ENCODE peak calls at places on chromosomes 4 and X, in ten cellular contexts. One of them, this sample, is unnamed.
A peak's percentile ranks its signal among the peaks of the same experiment; 100 is the strongest.

GRCh38 chr4:95215991-95216605 is 332.7 kb downstream of the UNC5C start:
- DNase-seq in colonic mucosa: no peak
- DNase-seq in amygdala: no peak
- DNase-seq in NCI-H1417: no peak
- DNase-seq in CD4-positive, alpha-beta T cell: no peak
- DNase-seq in fibroblast of the conjunctiva: peak; percentile 31
- DNase-seq in NK-92 treated with Interleukin-12 subunit alpha and Interleukin-12 subunit beta, amount 100 ng/mL, for 24 hours: no peak
- DNase-seq in NAMALWA: no peak
- DNase-seq in immature natural killer cell: no peak
- DNase-seq in nucleus accumbens: no peak
- DNase-seq in this sample: no peak

GRCh38 chr4:11218692-11219091 is 210.0 kb downstream of the HS3ST1 start:
- DNase-seq in colonic mucosa: no peak
- DNase-seq in amygdala: no peak
- DNase-seq in NCI-H1417: no peak
- DNase-seq in CD4-positive, alpha-beta T cell: no peak
- DNase-seq in fibroblast of the conjunctiva: no peak
- DNase-seq in NK-92 treated with Interleukin-12 subunit alpha and Interleukin-12 subunit beta, amount 100 ng/mL, for 24 hours: no peak
- DNase-seq in NAMALWA: peak; percentile 44
- DNase-seq in immature natural killer cell: no peak
- DNase-seq in nucleus accumbens: no peak
- DNase-seq in this sample: no peak

GRCh38 chr4:48093949-48094550 is 40.0 kb downstream of the TXK start:
- DNase-seq in colonic mucosa: peak; percentile 57
- DNase-seq in amygdala: no peak
- DNase-seq in NCI-H1417: no peak
- DNase-seq in CD4-positive, alpha-beta T cell: no peak
- DNase-seq in fibroblast of the conjunctiva: no peak
- DNase-seq in NK-92 treated with Interleukin-12 subunit alpha and Interleukin-12 subunit beta, amount 100 ng/mL, for 24 hours: no peak
- DNase-seq in NAMALWA: no peak
- DNase-seq in immature natural killer cell: no peak
- DNase-seq in nucleus accumbens: no peak
- DNase-seq in this sample: peak; percentile 46

GRCh38 chr4:29861307-29861706 is 858.9 kb upstream of the PCDH7 start:
- DNase-seq in colonic mucosa: no peak
- DNase-seq in amygdala: no peak
- DNase-seq in NCI-H1417: peak; percentile 6
- DNase-seq in CD4-positive, alpha-beta T cell: no peak
- DNase-seq in fibroblast of the conjunctiva: no peak
- DNase-seq in NK-92 treated with Interleukin-12 subunit alpha and Interleukin-12 subunit beta, amount 100 ng/mL, for 24 hours: no peak
- DNase-seq in NAMALWA: no peak
- DNase-seq in immature natural killer cell: no peak
- DNase-seq in nucleus accumbens: no peak
- DNase-seq in this sample: no peak

GRCh38 chrX:103356023-103356798 is at the start of gene TCEAL9:
- DNase-seq in colonic mucosa: peak; percentile 64
- DNase-seq in amygdala: peak; percentile 7
- DNase-seq in NCI-H1417: peak; percentile 77
- DNase-seq in CD4-positive, alpha-beta T cell: no peak
- DNase-seq in fibroblast of the conjunctiva: peak; percentile 78
- DNase-seq in NK-92 treated with Interleukin-12 subunit alpha and Interleukin-12 subunit beta, amount 100 ng/mL, for 24 hours: no peak
- DNase-seq in NAMALWA: peak; percentile 53
- DNase-seq in immature natural killer cell: no peak
- DNase-seq in nucleus accumbens: peak; percentile 2
- DNase-seq in this sample: no peak

GRCh38 chrX:38124000-38124399 is 96.7 kb downstream of the SRPX start:
- DNase-seq in colonic mucosa: no peak
- DNase-seq in amygdala: no peak
- DNase-seq in NCI-H1417: no peak
- DNase-seq in CD4-positive, alpha-beta T cell: no peak
- DNase-seq in fibroblast of the conjunctiva: no peak
- DNase-seq in NK-92 treated with Interleukin-12 subunit alpha and Interleukin-12 subunit beta, amount 100 ng/mL, for 24 hours: no peak
- DNase-seq in NAMALWA: peak; percentile 32
- DNase-seq in immature natural killer cell: no peak
- DNase-seq in nucleus accumbens: no peak
- DNase-seq in this sample: no peak

GRCh38 chrX:20224814-20225487 is 41.8 kb downstream of the RPS6KA3 start:
- DNase-seq in colonic mucosa: no peak
- DNase-seq in amygdala: no peak
- DNase-seq in NCI-H1417: no peak
- DNase-seq in CD4-positive, alpha-beta T cell: no peak
- DNase-seq in fibroblast of the conjunctiva: no peak
- DNase-seq in NK-92 treated with Interleukin-12 subunit alpha and Interleukin-12 subunit beta, amount 100 ng/mL, for 24 hours: no peak
- DNase-seq in NAMALWA: no peak
- DNase-seq in immature natural killer cell: no peak
- DNase-seq in nucleus accumbens: no peak
- DNase-seq in this sample: no peak

GRCh38 chr4:156790866-156791265 is 180.7 kb downstream of the PDGFC start:
- DNase-seq in colonic mucosa: no peak
- DNase-seq in amygdala: no peak
- DNase-seq in NCI-H1417: no peak
- DNase-seq in CD4-positive, alpha-beta T cell: no peak
- DNase-seq in fibroblast of the conjunctiva: no peak
- DNase-seq in NK-92 treated with Interleukin-12 subunit alpha and Interleukin-12 subunit beta, amount 100 ng/mL, for 24 hours: no peak
- DNase-seq in NAMALWA: no peak
- DNase-seq in immature natural killer cell: no peak
- DNase-seq in nucleus accumbens: no peak
- DNase-seq in this sample: no peak

GRCh38 chrX:73851014-73852009 is 288.3 kb downstream of the CHIC1 start:
- DNase-seq in colonic mucosa: peak; percentile 88
- DNase-seq in amygdala: no peak
- DNase-seq in NCI-H1417: peak; percentile 98
- DNase-seq in CD4-positive, alpha-beta T cell: peak; percentile 59
- DNase-seq in fibroblast of the conjunctiva: peak; percentile 93
- DNase-seq in NK-92 treated with Interleukin-12 subunit alpha and Interleukin-12 subunit beta, amount 100 ng/mL, for 24 hours: no peak
- DNase-seq in NAMALWA: no peak
- DNase-seq in immature natural killer cell: peak; percentile 87
- DNase-seq in nucleus accumbens: peak; percentile 40
- DNase-seq in this sample: no peak

GRCh38 chr4:128275351-128275750 is 12.3 kb downstream of the PGRMC2 start:
- DNase-seq in colonic mucosa: no peak
- DNase-seq in amygdala: no peak
- DNase-seq in NCI-H1417: no peak
- DNase-seq in CD4-positive, alpha-beta T cell: no peak
- DNase-seq in fibroblast of the conjunctiva: no peak
- DNase-seq in NK-92 treated with Interleukin-12 subunit alpha and Interleukin-12 subunit beta, amount 100 ng/mL, for 24 hours: no peak
- DNase-seq in NAMALWA: no peak
- DNase-seq in immature natural killer cell: no peak
- DNase-seq in nucleus accumbens: no peak
- DNase-seq in this sample: no peak

GRCh38 chrX:18702362-18703195 is 4.9 kb upstream of the PPEF1 start:
- DNase-seq in colonic mucosa: no peak
- DNase-seq in amygdala: no peak
- DNase-seq in NCI-H1417: no peak
- DNase-seq in CD4-positive, alpha-beta T cell: no peak
- DNase-seq in fibroblast of the conjunctiva: peak; percentile 16
- DNase-seq in NK-92 treated with Interleukin-12 subunit alpha and Interleukin-12 subunit beta, amount 100 ng/mL, for 24 hours: no peak
- DNase-seq in NAMALWA: no peak
- DNase-seq in immature natural killer cell: no peak
- DNase-seq in nucleus accumbens: no peak
- DNase-seq in this sample: no peak

GRCh38 chr4:83830138-83830537 is 294.2 kb downstream of the GPAT3 start:
- DNase-seq in colonic mucosa: no peak
- DNase-seq in amygdala: no peak
- DNase-seq in NCI-H1417: peak; percentile 55
- DNase-seq in CD4-positive, alpha-beta T cell: no peak
- DNase-seq in fibroblast of the conjunctiva: no peak
- DNase-seq in NK-92 treated with Interleukin-12 subunit alpha and Interleukin-12 subunit beta, amount 100 ng/mL, for 24 hours: no peak
- DNase-seq in NAMALWA: no peak
- DNase-seq in immature natural killer cell: no peak
- DNase-seq in nucleus accumbens: no peak
- DNase-seq in this sample: no peak

GRCh38 chr4:151013491-151013890 is 1.6 kb downstream of the LRBA start:
- DNase-seq in colonic mucosa: no peak
- DNase-seq in amygdala: no peak
- DNase-seq in NCI-H1417: no peak
- DNase-seq in CD4-positive, alpha-beta T cell: no peak
- DNase-seq in fibroblast of the conjunctiva: no peak
- DNase-seq in NK-92 treated with Interleukin-12 subunit alpha and Interleukin-12 subunit beta, amount 100 ng/mL, for 24 hours: no peak
- DNase-seq in NAMALWA: peak; percentile 18
- DNase-seq in immature natural killer cell: no peak
- DNase-seq in nucleus accumbens: no peak
- DNase-seq in this sample: no peak

GRCh38 chr4:45147866-45148265 is 421.5 kb upstream of the GNPDA2 start:
- DNase-seq in colonic mucosa: no peak
- DNase-seq in amygdala: no peak
- DNase-seq in NCI-H1417: no peak
- DNase-seq in CD4-positive, alpha-beta T cell: no peak
- DNase-seq in fibroblast of the conjunctiva: no peak
- DNase-seq in NK-92 treated with Interleukin-12 subunit alpha and Interleukin-12 subunit beta, amount 100 ng/mL, for 24 hours: no peak
- DNase-seq in NAMALWA: no peak
- DNase-seq in immature natural killer cell: no peak
- DNase-seq in nucleus accumbens: no peak
- DNase-seq in this sample: no peak

GRCh38 chr4:92035666-92036065 is 268.1 kb upstream of the GRID2 start:
- DNase-seq in colonic mucosa: no peak
- DNase-seq in amygdala: no peak
- DNase-seq in NCI-H1417: no peak
- DNase-seq in CD4-positive, alpha-beta T cell: no peak
- DNase-seq in fibroblast of the conjunctiva: no peak
- DNase-seq in NK-92 treated with Interleukin-12 subunit alpha and Interleukin-12 subunit beta, amount 100 ng/mL, for 24 hours: no peak
- DNase-seq in NAMALWA: peak; percentile 13
- DNase-seq in immature natural killer cell: no peak
- DNase-seq in nucleus accumbens: no peak
- DNase-seq in this sample: no peak

GRCh38 chrX:38151426-38151825 is 69.2 kb downstream of the SRPX start:
- DNase-seq in colonic mucosa: no peak
- DNase-seq in amygdala: no peak
- DNase-seq in NCI-H1417: no peak
- DNase-seq in CD4-positive, alpha-beta T cell: no peak
- DNase-seq in fibroblast of the conjunctiva: no peak
- DNase-seq in NK-92 treated with Interleukin-12 subunit alpha and Interleukin-12 subunit beta, amount 100 ng/mL, for 24 hours: no peak
- DNase-seq in NAMALWA: no peak
- DNase-seq in immature natural killer cell: no peak
- DNase-seq in nucleus accumbens: no peak
- DNase-seq in this sample: no peak

GRCh38 chr4:123547167-123547817 is 150.7 kb downstream of the SPRY1 start:
- DNase-seq in colonic mucosa: peak; percentile 88
- DNase-seq in amygdala: no peak
- DNase-seq in NCI-H1417: no peak
- DNase-seq in CD4-positive, alpha-beta T cell: no peak
- DNase-seq in fibroblast of the conjunctiva: no peak
- DNase-seq in NK-92 treated with Interleukin-12 subunit alpha and Interleukin-12 subunit beta, amount 100 ng/mL, for 24 hours: no peak
- DNase-seq in NAMALWA: no peak
- DNase-seq in immature natural killer cell: no peak
- DNase-seq in nucleus accumbens: no peak
- DNase-seq in this sample: peak; percentile 85

GRCh38 chr4:94488667-94489066 is 36.9 kb downstream of the PDLIM5 start:
- DNase-seq in colonic mucosa: no peak
- DNase-seq in amygdala: no peak
- DNase-seq in NCI-H1417: no peak
- DNase-seq in CD4-positive, alpha-beta T cell: no peak
- DNase-seq in fibroblast of the conjunctiva: no peak
- DNase-seq in NK-92 treated with Interleukin-12 subunit alpha and Interleukin-12 subunit beta, amount 100 ng/mL, for 24 hours: no peak
- DNase-seq in NAMALWA: no peak
- DNase-seq in immature natural killer cell: no peak
- DNase-seq in nucleus accumbens: no peak
- DNase-seq in this sample: no peak

GRCh38 chr4:41822326-41822725 is 73.8 kb upstream of the PHOX2B start:
- DNase-seq in colonic mucosa: no peak
- DNase-seq in amygdala: no peak
- DNase-seq in NCI-H1417: no peak
- DNase-seq in CD4-positive, alpha-beta T cell: no peak
- DNase-seq in fibroblast of the conjunctiva: no peak
- DNase-seq in NK-92 treated with Interleukin-12 subunit alpha and Interleukin-12 subunit beta, amount 100 ng/mL, for 24 hours: no peak
- DNase-seq in NAMALWA: no peak
- DNase-seq in immature natural killer cell: no peak
- DNase-seq in nucleus accumbens: no peak
- DNase-seq in this sample: no peak

GRCh38 chrX:106670631-106671030 is 55.9 kb upstream of the RNF128 start:
- DNase-seq in colonic mucosa: no peak
- DNase-seq in amygdala: no peak
- DNase-seq in NCI-H1417: no peak
- DNase-seq in CD4-positive, alpha-beta T cell: no peak
- DNase-seq in fibroblast of the conjunctiva: no peak
- DNase-seq in NK-92 treated with Interleukin-12 subunit alpha and Interleukin-12 subunit beta, amount 100 ng/mL, for 24 hours: no peak
- DNase-seq in NAMALWA: no peak
- DNase-seq in immature natural killer cell: no peak
- DNase-seq in nucleus accumbens: no peak
- DNase-seq in this sample: no peak

GRCh38 chr4:106186201-106186600 is 129.8 kb downstream of the TBCK start:
- DNase-seq in colonic mucosa: no peak
- DNase-seq in amygdala: no peak
- DNase-seq in NCI-H1417: no peak
- DNase-seq in CD4-positive, alpha-beta T cell: no peak
- DNase-seq in fibroblast of the conjunctiva: no peak
- DNase-seq in NK-92 treated with Interleukin-12 subunit alpha and Interleukin-12 subunit beta, amount 100 ng/mL, for 24 hours: no peak
- DNase-seq in NAMALWA: no peak
- DNase-seq in immature natural killer cell: no peak
- DNase-seq in nucleus accumbens: no peak
- DNase-seq in this sample: no peak